ENCODE peak calls at places on chromosome 17, in four cellular contexts. Y, D, G and T are unnamed samples.
A peak's percentile ranks its signal among the peaks of the same experiment; 100 is the strongest.

GRCh38 chr17:13920413-13920812 is 148.9 kb upstream of the COX10 start:
- DNase-seq in Y (no peak), D (no peak), G (no peak), T (no peak)

GRCh38 chr17:17104494-17104893 is 62.2 kb downstream of the MPRIP start:
- DNase-seq in Y (no peak), D (no peak), G (no peak), T (no peak)

GRCh38 chr17:33686171-33686570 is 393.1 kb upstream of the ASIC2 start:
- DNase-seq in Y (no peak), D (peak; percentile 26), G (peak; percentile 55), T (peak; percentile 25)

GRCh38 chr17:82599674-82600661 is 48.3 kb downstream of the WDR45B start:
- DNase-seq in Y (no peak), D (no peak), G (no peak), T (no peak)

GRCh38 chr17:68491864-68492263 is 20.4 kb upstream of the PRKAR1A start:
- DNase-seq in Y (no peak), D (no peak), G (no peak), T (no peak)

GRCh38 chr17:67362173-67362572 is 4.2 kb downstream of the PSMD12 start:
- DNase-seq in Y (no peak), D (no peak), G (no peak), T (no peak)

GRCh38 chr17:46192211-46192483 is 1.1 kb downstream of the KANSL1 start:
- DNase-seq in Y (no peak), D (no peak), G (no peak), T (no peak)

GRCh38 chr17:44558349-44559287 is 1.3 kb downstream of the FZD2 start:
- DNase-seq in Y (no peak), D (no peak), G (peak; percentile 64), T (no peak)

GRCh38 chr17:66138120-66138519 is 53.8 kb downstream of the CEP112 start:
- DNase-seq in Y (no peak), D (no peak), G (no peak), T (no peak)

GRCh38 chr17:47279062-47279801 is 25.6 kb downstream of the ITGB3 start:
- DNase-seq in Y (peak; percentile 100), D (no peak), G (no peak), T (no peak)

GRCh38 chr17:6567528-6568185 is 11.3 kb upstream of the PITPNM3 start:
- DNase-seq in Y (no peak), D (no peak), G (peak; percentile 64), T (no peak)

DNA sequence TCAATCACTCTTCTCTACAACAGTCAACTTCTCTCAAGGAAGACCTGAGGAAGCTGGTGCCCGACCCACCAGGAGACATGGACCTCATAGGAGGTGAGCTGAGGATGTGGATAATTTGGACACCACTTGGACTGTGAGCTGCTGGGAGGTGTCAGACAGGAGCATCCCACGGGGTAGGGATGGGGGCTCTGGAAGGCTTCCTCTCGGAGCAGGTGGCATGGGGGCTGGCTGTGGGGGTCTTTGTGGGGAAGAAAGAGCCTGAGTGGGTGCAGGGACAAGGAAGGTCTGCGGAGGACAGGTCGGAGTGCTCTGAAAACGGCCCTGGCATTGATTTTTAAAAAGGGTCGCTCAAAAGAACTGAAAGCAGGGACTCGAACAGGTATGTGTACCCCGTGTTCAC is 64.0 kb downstream of the TBC1D16 start:
- DNase-seq in Y (no peak), D (no peak), G (peak; percentile 22), T (no peak)
- TF ChIP-seq CTCF in Y (no peak), D (no peak), G (no peak), T (no peak)

DNA sequence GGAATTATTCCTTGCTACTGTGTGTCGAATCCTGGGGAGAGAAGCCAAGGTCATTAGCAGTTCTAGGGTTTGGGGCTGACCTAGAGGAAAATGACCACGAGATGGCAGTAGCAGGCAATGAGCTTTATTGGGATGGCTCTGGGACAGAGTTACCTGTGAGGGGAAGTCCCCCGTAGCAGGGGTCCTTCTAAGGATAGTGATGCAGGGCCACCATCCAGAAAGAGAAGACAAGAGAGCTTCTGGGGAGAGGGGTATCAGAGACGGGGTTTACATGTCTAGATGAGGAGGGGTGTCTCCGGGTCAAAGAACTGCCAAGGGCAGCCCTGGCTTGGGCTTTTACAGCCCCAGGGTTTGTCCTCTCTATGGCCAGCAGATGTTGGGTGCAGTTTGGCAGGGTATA is 6.4 kb upstream of the GGT6 start:
- DNase-seq in Y (peak; percentile 61), D (peak; percentile 59), G (peak; percentile 92), T (peak; percentile 76)
- TF ChIP-seq CTCF in Y (peak; percentile 79), D (peak; percentile 65), G (peak; percentile 87), T (peak; percentile 82)

GRCh38 chr17:50426472-50426782 is 409 bp downstream of the ACSF2 start:
- DNase-seq in Y (no peak), D (no peak), G (no peak), T (no peak)

GRCh38 chr17:50425001-50425681 is 877 bp upstream of the ACSF2 start:
- DNase-seq in Y (no peak), D (no peak), G (no peak), T (no peak)

GRCh38 chr17:50428831-50429424 is 2.9 kb downstream of the ACSF2 start:
- DNase-seq in Y (no peak), D (no peak), G (no peak), T (no peak)

GRCh38 chr17:50425682-50426471 is at the start of gene ACSF2:
- DNase-seq in Y (peak; percentile 47), D (peak; percentile 87), G (peak; percentile 83), T (peak; percentile 45)

DNA sequence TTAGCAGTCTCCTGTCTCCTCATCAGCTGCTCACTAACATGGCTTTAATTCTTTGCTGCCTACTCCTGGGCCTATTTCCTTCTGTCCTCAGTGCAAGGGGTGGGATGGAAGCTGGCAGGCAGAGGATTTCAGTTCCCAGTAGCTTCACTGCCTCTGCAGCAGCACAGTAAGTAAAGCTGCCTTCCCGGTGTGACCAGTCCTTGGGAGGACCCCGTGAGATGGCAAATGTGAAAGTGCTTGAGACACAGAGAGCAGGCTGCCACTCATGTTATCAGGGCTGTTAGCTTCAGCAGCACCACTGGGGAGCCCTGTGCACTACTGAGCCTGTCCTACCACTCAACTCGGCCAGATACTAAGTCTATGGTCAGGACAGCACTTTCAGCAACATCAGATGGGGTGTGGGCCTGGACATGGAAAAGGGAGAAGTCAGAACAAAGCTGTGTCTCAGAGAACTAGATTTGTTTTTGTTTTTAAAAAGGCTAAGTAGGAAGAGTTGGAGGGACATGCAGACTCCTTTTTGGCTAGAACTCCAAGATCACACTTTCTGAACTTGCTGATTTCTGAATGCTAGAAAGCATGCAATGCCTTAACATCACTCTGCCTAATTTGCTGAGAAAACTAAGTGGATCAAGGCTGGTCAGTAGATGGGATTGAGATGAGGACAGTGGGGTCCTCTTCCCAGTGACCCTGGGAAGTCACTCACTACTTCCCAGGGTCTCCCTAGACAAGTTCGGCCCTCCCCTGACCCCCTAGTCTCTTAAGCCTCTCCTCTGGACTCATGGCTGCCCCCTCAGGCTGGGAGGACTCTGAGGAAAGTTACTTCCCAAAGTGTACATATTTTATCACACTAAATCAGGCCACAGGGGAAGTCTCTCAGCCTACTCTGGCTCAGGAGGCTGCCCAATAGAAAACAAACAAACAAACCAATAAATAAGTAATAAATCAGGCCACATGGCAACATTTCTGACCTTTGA is 1.1 kb downstream of the ACSF2 start:
- DNase-seq in Y (peak; percentile 31), D (peak; percentile 60), G (peak; percentile 62), T (no peak)
- TF ChIP-seq CTCF in Y (no peak), D (peak; percentile 8), G (peak; percentile 54), T (peak; percentile 46)

GRCh38 chr17:56613131-56613530 is 19.6 kb downstream of the NOG start:
- DNase-seq in Y (no peak), D (no peak), G (no peak), T (no peak)
- TF ChIP-seq CTCF in Y (no peak), D (no peak), G (no peak), T (no peak)

DNA sequence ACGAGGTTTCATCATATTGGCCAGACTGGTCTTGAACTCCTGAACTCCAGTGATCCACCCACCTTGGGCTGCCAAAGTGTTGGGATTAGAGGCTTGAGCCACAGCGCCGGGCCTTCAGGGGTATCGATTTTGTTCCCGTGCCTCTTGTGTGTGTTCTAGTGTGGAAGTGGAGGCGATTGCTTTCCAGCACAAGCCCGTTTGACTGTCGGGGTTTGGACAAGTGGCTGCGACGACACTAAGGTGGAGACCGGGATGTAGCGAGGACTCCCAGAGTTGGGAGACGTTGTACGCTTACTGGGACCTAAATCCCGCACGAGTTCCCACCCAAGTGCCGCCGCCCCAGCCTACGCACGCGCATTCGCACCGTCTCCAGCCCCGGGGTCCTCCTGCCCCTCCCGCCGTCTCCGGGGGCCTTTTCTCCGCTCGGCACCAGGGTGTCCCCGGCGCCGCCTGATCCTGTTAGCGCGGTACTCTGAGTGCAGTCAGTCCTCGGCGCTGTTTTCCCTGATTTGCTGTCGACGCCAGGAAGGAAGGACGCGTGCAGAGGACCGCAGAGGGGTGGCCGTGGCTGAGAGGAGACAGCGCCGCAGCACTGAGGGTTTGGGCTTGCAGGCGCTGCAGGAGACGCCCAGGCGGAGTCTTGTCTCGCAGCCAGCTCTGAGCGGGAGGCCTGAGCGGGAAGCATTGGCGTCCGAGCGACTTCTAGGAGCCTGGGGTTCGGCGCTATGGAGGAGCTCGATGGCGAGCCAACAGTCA is at the start of gene NUP85:
- DNase-seq in Y (peak; percentile 96), D (peak; percentile 96), G (peak; percentile 97), T (peak; percentile 95)
- TF ChIP-seq CTCF in Y (no peak), D (no peak), G (no peak), T (no peak)

GRCh38 chr17:57505841-57506240 is 239.3 kb downstream of the CCDC182 start:
- DNase-seq in Y (no peak), D (no peak), G (no peak), T (no peak)

GRCh38 chr17:57506253-57506911 is 238.7 kb downstream of the CCDC182 start:
- DNase-seq in Y (no peak), D (no peak), G (no peak), T (no peak)

GRCh38 chr17:57499648-57500049 is 243.3 kb downstream of the MSI2 start:
- DNase-seq in Y (no peak), D (no peak), G (no peak), T (no peak)

GRCh38 chr17:57501016-57501415 is 244.1 kb downstream of the CCDC182 start:
- DNase-seq in Y (no peak), D (no peak), G (no peak), T (no peak)

GRCh38 chr17:57502696-57503307 is 242.3 kb downstream of the CCDC182 start:
- DNase-seq in Y (no peak), D (no peak), G (no peak), T (no peak)
- TF ChIP-seq CTCF in Y (no peak), D (no peak), G (no peak), T (no peak)